ENCODE peak calls at places on chromosome 17, in five cellular contexts. D is IMR-90, B is MM.1S, A is pancreas, O is neural progenitor cell. K is an unnamed sample.
A peak's percentile ranks its signal among the peaks of the same experiment; 100 is the strongest.

GRCh38 chr17:81404557-81405165 is 9.4 kb downstream of the BAHCC1 start:
- DNase-seq in A (no peak), B (no peak), O (no peak), D (no peak), K (no peak)

GRCh38 chr17:13154403-13154802 is 136.6 kb upstream of the ELAC2 start:
- DNase-seq in B (no peak), D (peak; percentile 33), O (no peak), A (no peak), K (no peak)

GRCh38 chr17:64503341-64503740 is 2.7 kb downstream of the DDX5 start:
- DNase-seq in A (no peak), D (no peak), O (no peak), B (no peak), K (no peak)

GRCh38 chr17:79027925-79028491 is 4.0 kb downstream of the C1QTNF1 start:
- DNase-seq in D (no peak), A (peak; percentile 57), O (no peak), B (no peak), K (peak; percentile 37)

GRCh38 chr17:15954222-15954621 is 9.3 kb downstream of the ADORA2B start:
- DNase-seq in O (no peak), D (peak; percentile 90), B (no peak), A (no peak), K (no peak)

GRCh38 chr17:60164164-60164563 is 14.4 kb downstream of the CA4 start:
- DNase-seq in B (no peak), D (no peak), A (no peak), O (no peak), K (no peak)

GRCh38 chr17:61408151-61409041 is 8.8 kb downstream of the TBX2 start:
- DNase-seq in D (peak; percentile 55), O (peak; percentile 38), B (no peak), A (peak; percentile 53), K (peak; percentile 71)

GRCh38 chr17:69414408-69415274 is at the start of gene MAP2K6:
- DNase-seq in O (peak; percentile 91), B (peak; percentile 86), D (peak; percentile 65), A (peak; percentile 84), K (peak; percentile 59)

GRCh38 chr17:146983-147761 is 9.8 kb downstream of the SCGB1C2 start:
- DNase-seq in D (no peak), B (no peak), O (no peak), A (peak; percentile 53), K (no peak)

DNA sequence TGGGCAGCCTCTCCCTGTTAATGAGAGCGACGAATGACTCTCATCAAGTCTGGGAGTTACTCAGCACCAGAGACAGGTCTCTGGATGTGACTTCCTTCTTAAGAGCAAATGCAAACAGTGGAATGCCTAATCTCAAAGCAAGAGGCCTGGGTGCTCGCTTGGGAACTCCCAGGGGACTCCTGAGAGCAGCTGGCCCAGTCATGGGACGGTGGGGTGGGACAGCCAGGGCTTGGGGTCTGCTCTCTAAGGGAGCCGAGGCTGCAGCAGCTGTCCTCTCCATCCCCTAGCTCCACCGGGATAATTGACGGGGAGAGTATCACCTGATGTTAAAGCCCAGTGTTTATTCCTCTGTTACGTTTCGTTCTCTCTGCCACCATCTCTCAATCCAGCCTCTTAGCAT is 35.2 kb upstream of the CRHR1 start:
- DNase-seq in A (no peak), O (no peak), B (no peak), D (no peak), K (no peak)
- H3K27me3 ChIP-seq in A (no peaks in the 10 kb centered on the region), O (peaks cover 81% of the 10 kb centered on the region), B (peaks cover 65% of the 10 kb centered on the region), D (peaks cover 19% of the 10 kb centered on the region), K (peaks cover 31% of the 10 kb centered on the region)

DNA sequence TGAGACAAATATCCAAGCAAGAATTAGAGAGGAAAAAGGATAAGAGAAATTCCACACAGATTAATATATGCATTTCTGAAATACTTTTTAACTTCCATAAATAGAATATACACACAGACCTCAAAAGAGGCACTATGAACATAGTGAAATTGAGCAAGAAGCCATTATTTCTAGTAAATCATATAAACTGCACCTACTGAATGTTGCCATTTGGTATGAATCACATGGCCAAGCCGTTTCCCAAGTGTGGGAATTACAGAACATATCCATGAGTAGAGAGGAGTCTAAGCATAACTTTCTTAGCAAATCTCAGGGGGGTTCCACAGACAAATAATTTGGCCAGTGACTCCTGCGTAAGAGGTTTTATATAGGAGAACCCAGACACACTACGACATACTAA is 83.9 kb upstream of the PLEKHM1 start:
- DNase-seq in A (no peak), D (peak; percentile 88), B (no peak), O (no peak), K (no peak)
- H3K4me3 ChIP-seq in A (no peak overlapping the region), D (no peak overlapping the region), B (no peak overlapping the region), O (no peak overlapping the region), K (no peak overlapping the region)

DNA sequence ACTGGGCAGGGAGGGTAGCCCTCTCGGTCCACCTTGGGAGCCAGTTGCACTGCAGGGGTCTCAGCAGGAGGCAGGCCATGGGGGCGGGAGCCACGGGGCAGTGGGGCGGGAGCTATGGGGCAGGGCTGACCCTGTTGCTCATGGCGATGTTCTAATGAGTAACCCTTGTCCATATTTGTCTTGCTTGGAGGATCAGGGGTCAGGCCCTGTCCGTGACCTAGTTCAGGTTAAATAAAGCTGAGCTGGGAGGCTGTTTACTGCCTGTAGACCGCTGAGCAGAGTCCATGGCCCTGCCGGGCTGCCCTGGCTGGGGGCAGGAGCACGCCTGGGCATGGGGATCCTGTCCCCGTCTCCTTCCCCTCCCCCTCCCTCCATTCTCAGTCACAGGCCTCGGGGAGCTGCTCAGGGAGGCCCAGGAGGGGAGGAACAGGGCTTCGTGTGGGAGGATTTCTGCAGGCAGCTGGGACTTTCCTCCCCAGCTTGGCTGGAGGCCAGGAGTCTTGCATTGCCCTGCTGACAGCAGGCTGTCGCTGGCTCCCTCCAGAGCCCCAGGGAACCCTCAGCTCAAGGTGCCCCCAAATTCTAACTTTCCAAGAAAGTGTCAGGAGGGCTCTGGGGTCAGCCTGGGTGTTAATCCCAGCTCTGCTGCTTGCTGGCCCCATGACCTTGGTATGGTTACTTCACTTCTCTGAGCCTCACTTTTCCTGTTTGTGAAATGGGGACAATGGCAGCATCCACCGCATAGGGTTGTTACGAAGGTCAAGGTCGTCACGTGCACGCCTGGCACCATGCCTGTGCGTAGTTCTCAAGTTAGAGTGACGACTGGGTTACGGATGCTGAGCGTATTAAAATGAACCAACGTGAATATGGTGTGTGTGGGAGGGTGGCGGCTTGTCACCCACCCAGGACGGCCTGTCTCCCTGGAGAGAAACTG is 6.1 kb upstream of the SERPINF2 start:
- DNase-seq in A (no peak), D (peak; percentile 83), B (no peak), O (no peak), K (peak; percentile 85)
- H3K36me3 ChIP-seq in A (no peaks in the 10 kb centered on the region), D (peaks cover 16% of the 10 kb centered on the region), B (no peaks in the 10 kb centered on the region), O (no peaks in the 10 kb centered on the region), K (no peaks in the 10 kb centered on the region)

DNA sequence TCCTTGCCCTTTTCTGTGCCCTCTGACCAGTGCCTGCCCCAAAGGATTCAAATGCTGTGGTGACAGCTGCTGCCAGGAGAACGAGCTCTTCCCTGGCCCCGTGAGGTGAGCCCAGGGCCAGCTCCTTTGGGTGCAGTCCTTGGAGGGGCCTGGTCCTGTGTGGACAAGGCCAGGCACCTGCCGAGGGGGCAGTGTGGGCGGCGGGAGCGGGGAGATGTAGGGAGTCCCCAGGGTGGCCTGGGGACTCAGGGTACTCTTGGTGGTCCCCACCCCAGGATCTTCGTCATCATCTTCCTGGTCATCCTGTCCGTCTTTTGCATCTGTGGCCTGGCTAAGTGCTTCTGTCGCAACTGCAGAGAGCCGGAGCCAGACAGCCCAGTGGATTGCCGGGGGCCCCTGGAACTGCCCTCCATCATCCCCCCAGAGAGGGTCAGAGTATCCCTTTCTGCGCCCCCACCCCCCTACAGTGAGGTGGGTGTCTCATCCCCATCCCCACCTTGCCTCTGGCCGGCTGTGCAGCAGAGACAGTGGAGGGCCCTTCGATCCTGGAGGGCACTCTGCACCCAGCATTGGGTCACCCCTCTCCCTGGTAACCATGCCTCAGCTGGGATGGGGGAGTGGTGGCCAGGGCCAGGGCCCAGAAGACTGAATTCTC is 4.4 kb downstream of the TMEM92 start:
- DNase-seq in B (no peak), D (no peak), A (no peak), O (no peak), K (peak; percentile 32)
- H3K27me3 ChIP-seq in B (peaks cover 72% of the 10 kb centered on the region), D (no peaks in the 10 kb centered on the region), A (no peaks in the 10 kb centered on the region), O (peaks cover 1% of the 10 kb centered on the region), K (no peaks in the 10 kb centered on the region)

GRCh38 chr17:76529224-76529642 is 8.3 kb downstream of the CYGB start:
- DNase-seq in A (no peak), B (no peak), O (no peak), D (peak; percentile 88), K (no peak)
- H3K4me3 ChIP-seq in A (no peak overlapping the region), B (no peak overlapping the region), O (no peak overlapping the region), D (no peak overlapping the region), K (no peak overlapping the region)

GRCh38 chr17:73199751-73200317 is 7.0 kb downstream of the COG1 start:
- DNase-seq in A (no peak), B (no peak), D (no peak), O (no peak), K (no peak)

GRCh38 chr17:73200476-73200875 is 7.6 kb downstream of the COG1 start:
- DNase-seq in A (no peak), O (no peak), D (no peak), B (no peak), K (no peak)

GRCh38 chr17:73197141-73197540 is 4.3 kb downstream of the COG1 start:
- DNase-seq in D (no peak), B (no peak), A (no peak), O (no peak), K (no peak)

GRCh38 chr17:73198201-73198929 is 5.5 kb downstream of the COG1 start:
- DNase-seq in D (no peak), B (no peak), O (no peak), A (no peak), K (no peak)

GRCh38 chr17:73198930-73199260 is 6.0 kb downstream of the COG1 start:
- DNase-seq in O (no peak), A (no peak), D (no peak), B (no peak), K (no peak)
- H3K36me3 ChIP-seq in O (peaks cover 6% of the 10 kb centered on the region), A (peaks cover 14% of the 10 kb centered on the region), D (peaks cover 74% of the 10 kb centered on the region), B (peaks cover 9% of the 10 kb centered on the region), K (peaks cover 52% of the 10 kb centered on the region)

DNA sequence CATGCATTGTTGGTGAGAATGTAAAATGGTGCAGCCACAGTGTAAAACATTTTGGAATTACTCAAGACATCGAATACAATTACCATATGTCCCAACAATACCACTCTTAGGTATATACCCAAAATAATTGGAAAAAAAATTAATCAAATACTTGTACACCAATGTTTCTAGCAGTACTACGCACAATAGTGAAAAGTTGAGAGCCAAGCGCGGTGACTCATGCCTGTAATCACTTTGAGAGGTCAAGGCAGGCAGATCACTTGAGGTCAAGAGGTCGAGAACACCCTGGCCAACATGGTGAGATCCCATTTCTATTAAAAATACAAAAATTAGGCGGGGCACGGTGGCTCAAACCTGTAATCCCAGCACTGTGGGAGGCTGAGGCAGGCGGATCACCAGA is 3.5 kb upstream of the MEIOC start:
- DNase-seq in O (no peak), D (no peak), B (no peak), A (no peak), K (no peak)
- H3K27me3 ChIP-seq in O (peaks cover 67% of the 10 kb centered on the region), D (peaks cover 31% of the 10 kb centered on the region), B (no peaks in the 10 kb centered on the region), A (peaks cover 3% of the 10 kb centered on the region), K (peaks cover 27% of the 10 kb centered on the region)